ENCODE peak calls at places on chromosome 2, in six cellular contexts. Q, V, K, D, R and C are unnamed samples.

GRCh38 chr2:37637985-37638384 is 33.5 kb downstream of the CDC42EP3 start:
- DNase-seq in V (peak; percentile 65), R (peak; percentile 55), K (no peak), D (no peak), Q (no peak), C (no peak)

GRCh38 chr2:95269036-95269680 is 5.1 kb upstream of the PROM2 start:
- DNase-seq in Q (no peak), R (no peak), V (no peak), D (no peak), K (peak; percentile 6), C (no peak)

GRCh38 chr2:36538345-36538744 is 59.6 kb downstream of the FEZ2 start:
- DNase-seq in D (no peak), R (no peak), V (peak; percentile 31), K (no peak), Q (no peak), C (no peak)

GRCh38 chr2:121532894-121533293 is 2.2 kb downstream of the RNU4ATAC start:
- DNase-seq in R (peak; percentile 10), Q (no peak), K (no peak), D (peak; percentile 79), V (no peak), C (no peak)

GRCh38 chr2:160210599-160211138 is 10.6 kb upstream of the ITGB6 start:
- DNase-seq in R (peak; percentile 38), D (peak; percentile 72), Q (no peak), V (peak; percentile 72), K (peak; percentile 80), C (peak; percentile 56)

GRCh38 chr2:61993422-61994024 is 88.0 kb downstream of the COMMD1 start:
- DNase-seq in R (peak; percentile 62), K (peak; percentile 49), Q (peak; percentile 53), D (peak; percentile 44), V (peak; percentile 39), C (no peak)

GRCh38 chr2:9297807-9298206 is 91.2 kb downstream of the ASAP2 start:
- DNase-seq in R (no peak), K (no peak), Q (no peak), V (no peak), D (no peak), C (no peak)

GRCh38 chr2:104332733-104333132 is 521.2 kb upstream of the POU3F3 start:
- DNase-seq in D (no peak), K (no peak), V (no peak), Q (no peak), R (no peak), C (no peak)

GRCh38 chr2:9205963-9206948 is at the start of gene ASAP2:
- DNase-seq in V (peak; percentile 79), Q (peak; percentile 51), K (peak; percentile 65), D (peak; percentile 70), R (peak; percentile 68), C (no peak)

GRCh38 chr2:55966431-55967118 is 43.0 kb upstream of the EFEMP1 start:
- DNase-seq in K (no peak), D (no peak), V (peak; percentile 13), R (peak; percentile 20), Q (no peak), C (no peak)

GRCh38 chr2:135563793-135564192 is 32.5 kb downstream of the R3HDM1 start:
- DNase-seq in K (no peak), Q (no peak), V (no peak), D (peak; percentile 63), R (peak; percentile 54), C (no peak)

GRCh38 chr2:240395896-240396622 is 39.4 kb upstream of the GPC1 start:
- DNase-seq in D (peak; percentile 8), K (no peak), R (no peak), V (peak; percentile 3), Q (no peak), C (no peak)

GRCh38 chr2:80340022-80340421 is 35.5 kb upstream of the LRRTM1 start:
- DNase-seq in V (no peak), R (no peak), Q (no peak), D (no peak), K (no peak), C (no peak)

GRCh38 chr2:146124741-146125140 is 1604.8 kb upstream of the ZEB2 start:
- DNase-seq in D (peak; percentile 21), R (peak; percentile 63), V (no peak), K (no peak), Q (no peak), C (no peak)

GRCh38 chr2:8681786-8682692 is at the start of gene ID2:
- DNase-seq in D (peak; percentile 98), Q (peak; percentile 82), R (peak; percentile 98), V (peak; percentile 100), K (peak; percentile 99), C (peak; percentile 98)

GRCh38 chr2:238920053-238920452 is 72.2 kb downstream of the TWIST2 start:
- DNase-seq in R (no peak), V (no peak), Q (no peak), K (no peak), D (no peak), C (no peak)

GRCh38 chr2:181106789-181107418 is 126.5 kb downstream of the UBE2E3 start:
- DNase-seq in V (no peak), K (no peak), D (peak; percentile 86), Q (peak; percentile 88), R (peak; percentile 94), C (no peak)

GRCh38 chr2:138112536-138112935 is 148.3 kb downstream of the HNMT start:
- DNase-seq in R (no peak), D (peak; percentile 49), V (no peak), Q (no peak), K (no peak), C (no peak)

GRCh38 chr2:210376618-210377175 is 61.7 kb upstream of the MYL1 start:
- DNase-seq in K (no peak), V (no peak), D (no peak), Q (no peak), R (no peak), C (no peak)

GRCh38 chr2:9327873-9328352 is 95.4 kb downstream of the ITGB1BP1 start:
- DNase-seq in Q (peak; percentile 46), D (no peak), V (no peak), R (peak; percentile 54), K (no peak), C (no peak)

GRCh38 chr2:142217804-142218203 is 87.0 kb upstream of the LRP1B start:
- DNase-seq in D (peak; percentile 55), Q (no peak), K (no peak), V (no peak), R (peak; percentile 0), C (no peak)

GRCh38 chr2:41998789-41999470 is 48.9 kb upstream of the PKDCC start:
- DNase-seq in V (no peak), K (no peak), D (no peak), R (no peak), Q (peak; percentile 26), C (no peak)

GRCh38 chr2:181655519-181655918 is 1.4 kb downstream of the CERKL start:
- DNase-seq in V (no peak), K (no peak), R (peak; percentile 12), Q (no peak), D (no peak), C (no peak)

GRCh38 chr2:54560146-54560881 is 104.2 kb downstream of the SPTBN1 start:
- DNase-seq in R (peak; percentile 59), Q (peak; percentile 69), V (no peak), K (peak; percentile 37), D (peak; percentile 75), C (peak; percentile 15)

GRCh38 chr2:12169721-12170120 is 423.3 kb downstream of the LPIN1 start:
- DNase-seq in Q (no peak), K (peak; percentile 38), V (no peak), R (peak; percentile 90), D (peak; percentile 12), C (peak; percentile 10)

DNA sequence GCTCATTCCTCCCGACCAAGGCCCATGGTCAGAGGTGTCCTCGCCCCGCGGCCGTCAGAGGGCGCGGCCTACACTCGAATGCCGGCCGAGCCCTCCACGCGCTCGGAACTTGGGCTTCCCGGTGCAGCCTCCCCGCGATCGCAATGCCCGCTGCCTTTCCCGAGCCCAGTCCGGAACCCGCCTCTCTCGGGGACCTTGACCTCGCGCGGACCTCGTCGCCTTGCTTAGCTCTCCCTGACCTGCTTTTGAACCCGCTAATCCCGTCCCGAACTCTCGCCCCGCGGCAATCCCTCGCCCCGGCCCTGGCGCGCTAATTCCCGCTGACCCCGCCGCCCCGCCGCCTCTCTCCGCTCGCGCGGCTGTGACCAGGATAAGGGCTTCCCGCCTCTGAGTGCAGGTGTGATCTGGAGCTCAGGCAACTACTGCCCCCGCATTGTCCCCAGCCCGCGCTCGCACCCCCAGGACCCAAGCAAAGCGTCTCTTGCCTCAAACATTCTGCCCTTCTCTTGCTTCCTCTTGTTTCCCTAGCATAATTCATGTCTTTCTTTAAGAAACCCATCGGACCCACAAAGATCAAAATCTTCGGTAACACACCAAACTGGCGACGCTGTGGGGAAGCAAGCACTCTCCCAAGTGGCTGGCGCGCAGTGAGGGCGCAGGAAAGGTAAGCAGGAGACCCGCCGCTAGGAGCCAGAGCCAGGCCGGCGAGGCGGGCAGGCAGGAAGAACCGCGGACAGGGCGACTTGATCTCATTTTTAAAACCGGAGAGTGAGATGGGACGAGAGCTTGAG is 46.6 kb upstream of the ATP6V1B1 start:
- DNase-seq in R (no peak), D (no peak), K (no peak), V (no peak), Q (no peak), C (no peak)
- H3K27me3 ChIP-seq in R (peaks cover 90% of the 10 kb centered on the region), D (peaks cover 50% of the 10 kb centered on the region), K (peaks cover 6% of the 10 kb centered on the region), V (no peaks in the 10 kb centered on the region), Q (peaks cover 35% of the 10 kb centered on the region), C (peaks cover 99% of the 10 kb centered on the region)

GRCh38 chr2:16041466-16041810 is 101.1 kb downstream of the MYCN start:
- DNase-seq in Q (no peak), V (peak; percentile 95), K (no peak), R (no peak), D (no peak), C (no peak)

GRCh38 chr2:16037808-16038457 is 97.6 kb downstream of the MYCN start:
- DNase-seq in Q (no peak), D (no peak), R (no peak), K (no peak), V (peak; percentile 100), C (no peak)

GRCh38 chr2:16039055-16039454 is 98.7 kb downstream of the MYCN start:
- DNase-seq in K (no peak), R (no peak), Q (no peak), V (peak; percentile 96), D (no peak), C (no peak)

GRCh38 chr2:16038586-16038985 is 98.2 kb downstream of the MYCN start:
- DNase-seq in V (peak; percentile 100), D (no peak), R (no peak), Q (no peak), K (no peak), C (no peak)

GRCh38 chr2:16039823-16040222 is 99.5 kb downstream of the MYCN start:
- DNase-seq in R (no peak), V (peak; percentile 93), K (no peak), D (no peak), Q (no peak), C (no peak)
- H3K9me3 ChIP-seq in R (peaks cover 42% of the 10 kb centered on the region), V (peaks cover 36% of the 10 kb centered on the region), K (no peaks in the 10 kb centered on the region), D (peaks cover 10% of the 10 kb centered on the region), Q (no peaks in the 10 kb centered on the region), C (no peaks in the 10 kb centered on the region)

GRCh38 chr2:222283634-222284033 is 15.2 kb downstream of the PAX3 start:
- DNase-seq in R (no peak), D (no peak), K (no peak), Q (no peak), V (no peak), C (no peak)
- TF ChIP-seq CTCF in R (no peak), D (no peak), K (no peak), Q (no peak), V (no peak), C (no peak)

DNA sequence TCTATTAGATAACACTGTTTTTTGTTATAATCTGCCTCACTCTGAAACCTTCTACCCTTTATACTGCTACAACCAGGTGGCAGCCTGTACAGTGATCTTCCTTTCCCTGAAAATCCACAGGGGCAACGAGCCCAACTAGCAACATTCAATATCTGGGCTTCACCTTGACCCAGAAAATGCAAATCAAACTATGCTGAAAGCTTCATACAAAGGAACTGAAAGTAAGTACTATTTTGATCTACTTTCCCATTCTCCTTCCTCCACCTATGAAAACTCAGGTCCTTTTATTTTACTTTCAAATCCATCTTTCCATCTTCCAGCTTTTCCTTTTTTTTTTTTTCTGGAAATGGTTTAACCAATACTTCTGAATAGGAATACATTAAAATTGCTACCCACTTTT is 175.8 kb upstream of the CCDC150 start:
- DNase-seq in Q (no peak), D (no peak), K (no peak), V (no peak), R (no peak), C (no peak)
- H3K27me3 ChIP-seq in Q (no peaks in the 10 kb centered on the region), D (no peaks in the 10 kb centered on the region), K (no peaks in the 10 kb centered on the region), V (no peaks in the 10 kb centered on the region), R (peaks cover 6% of the 10 kb centered on the region), C (peaks cover 13% of the 10 kb centered on the region)